ENCODE peak calls at places on chromosomes 12 and 14, in ten cellular contexts. One of them, this sample, is unnamed.
A peak's percentile ranks its signal among the peaks of the same experiment; 100 is the strongest.

GRCh38 chr12:132458441-132459225 is 31.3 kb upstream of the FBRSL1 start:
- DNase-seq in lower lobe of right lung: no peak
- DNase-seq in mammary epithelial cell: no peak
- DNase-seq in ascending aorta: no peak
- DNase-seq in effector memory CD4-positive, alpha-beta T cell: no peak
- DNase-seq in OCI-LY7: no peak
- DNase-seq in kidney: peak; percentile 56
- DNase-seq in stomach: no peak
- DNase-seq in PC-3: no peak
- DNase-seq in aorta: no peak
- DNase-seq in this sample: no peak

GRCh38 chr14:55130194-55130550 is 1.1 kb downstream of the LGALS3 start:
- DNase-seq in lower lobe of right lung: no peak
- DNase-seq in mammary epithelial cell: peak; percentile 31
- DNase-seq in ascending aorta: no peak
- DNase-seq in effector memory CD4-positive, alpha-beta T cell: no peak
- DNase-seq in OCI-LY7: no peak
- DNase-seq in kidney: no peak
- DNase-seq in stomach: peak; percentile 44
- DNase-seq in PC-3: peak; percentile 97
- DNase-seq in aorta: peak; percentile 54
- DNase-seq in this sample: no peak

GRCh38 chr12:118103231-118103600 is 595 bp downstream of the VSIG10 start:
- DNase-seq in lower lobe of right lung: no peak
- DNase-seq in mammary epithelial cell: no peak
- DNase-seq in ascending aorta: no peak
- DNase-seq in effector memory CD4-positive, alpha-beta T cell: no peak
- DNase-seq in OCI-LY7: no peak
- DNase-seq in kidney: peak; percentile 82
- DNase-seq in stomach: no peak
- DNase-seq in PC-3: peak; percentile 41
- DNase-seq in aorta: no peak
- DNase-seq in this sample: no peak

GRCh38 chr14:46818147-46818546 is 166.6 kb upstream of the RPL10L start:
- DNase-seq in lower lobe of right lung: no peak
- DNase-seq in mammary epithelial cell: no peak
- DNase-seq in ascending aorta: no peak
- DNase-seq in effector memory CD4-positive, alpha-beta T cell: no peak
- DNase-seq in OCI-LY7: no peak
- DNase-seq in kidney: no peak
- DNase-seq in stomach: no peak
- DNase-seq in PC-3: no peak
- DNase-seq in aorta: no peak
- DNase-seq in this sample: no peak

GRCh38 chr14:98633380-98633779 is 638.6 kb downstream of the BCL11B start:
- DNase-seq in lower lobe of right lung: no peak
- DNase-seq in mammary epithelial cell: peak; percentile 45
- DNase-seq in ascending aorta: no peak
- DNase-seq in effector memory CD4-positive, alpha-beta T cell: no peak
- DNase-seq in OCI-LY7: no peak
- DNase-seq in kidney: no peak
- DNase-seq in stomach: no peak
- DNase-seq in PC-3: no peak
- DNase-seq in aorta: no peak
- DNase-seq in this sample: no peak

GRCh38 chr14:29444805-29445204 is 482.8 kb downstream of the PRKD1 start:
- DNase-seq in lower lobe of right lung: no peak
- DNase-seq in mammary epithelial cell: no peak
- DNase-seq in ascending aorta: no peak
- DNase-seq in effector memory CD4-positive, alpha-beta T cell: no peak
- DNase-seq in OCI-LY7: no peak
- DNase-seq in kidney: no peak
- DNase-seq in stomach: no peak
- DNase-seq in PC-3: peak; percentile 8
- DNase-seq in aorta: no peak
- DNase-seq in this sample: no peak

GRCh38 chr14:28761438-28762289 is 4.9 kb upstream of the FOXG1 start:
- DNase-seq in lower lobe of right lung: peak; percentile 20
- DNase-seq in mammary epithelial cell: no peak
- DNase-seq in ascending aorta: no peak
- DNase-seq in effector memory CD4-positive, alpha-beta T cell: no peak
- DNase-seq in OCI-LY7: no peak
- DNase-seq in kidney: no peak
- DNase-seq in stomach: no peak
- DNase-seq in PC-3: no peak
- DNase-seq in aorta: no peak
- DNase-seq in this sample: no peak

GRCh38 chr12:49283541-49284429 is 11.2 kb upstream of the PRPH start:
- DNase-seq in lower lobe of right lung: no peak
- DNase-seq in mammary epithelial cell: no peak
- DNase-seq in ascending aorta: no peak
- DNase-seq in effector memory CD4-positive, alpha-beta T cell: no peak
- DNase-seq in OCI-LY7: no peak
- DNase-seq in kidney: peak; percentile 39
- DNase-seq in stomach: no peak
- DNase-seq in PC-3: no peak
- DNase-seq in aorta: no peak
- DNase-seq in this sample: no peak

GRCh38 chr12:89680409-89680808 is 28.2 kb downstream of the ATP2B1 start:
- DNase-seq in lower lobe of right lung: no peak
- DNase-seq in mammary epithelial cell: no peak
- DNase-seq in ascending aorta: no peak
- DNase-seq in effector memory CD4-positive, alpha-beta T cell: no peak
- DNase-seq in OCI-LY7: no peak
- DNase-seq in kidney: no peak
- DNase-seq in stomach: no peak
- DNase-seq in PC-3: no peak
- DNase-seq in aorta: no peak
- DNase-seq in this sample: no peak

GRCh38 chr12:75526655-75527511 is 15.5 kb upstream of the KRR1 start:
- DNase-seq in lower lobe of right lung: no peak
- DNase-seq in mammary epithelial cell: peak; percentile 34
- DNase-seq in ascending aorta: no peak
- DNase-seq in effector memory CD4-positive, alpha-beta T cell: no peak
- DNase-seq in OCI-LY7: peak; percentile 86
- DNase-seq in kidney: no peak
- DNase-seq in stomach: no peak
- DNase-seq in PC-3: peak; percentile 75
- DNase-seq in aorta: no peak
- DNase-seq in this sample: no peak

GRCh38 chr14:22699801-22700564 is 55.8 kb upstream of the OR6J1 start:
- DNase-seq in lower lobe of right lung: no peak
- DNase-seq in mammary epithelial cell: peak; percentile 52
- DNase-seq in ascending aorta: no peak
- DNase-seq in effector memory CD4-positive, alpha-beta T cell: no peak
- DNase-seq in OCI-LY7: no peak
- DNase-seq in kidney: no peak
- DNase-seq in stomach: no peak
- DNase-seq in PC-3: peak; percentile 41
- DNase-seq in aorta: no peak
- DNase-seq in this sample: no peak

GRCh38 chr14:98965061-98965460 is 306.9 kb downstream of the BCL11B start:
- DNase-seq in lower lobe of right lung: no peak
- DNase-seq in mammary epithelial cell: no peak
- DNase-seq in ascending aorta: no peak
- DNase-seq in effector memory CD4-positive, alpha-beta T cell: no peak
- DNase-seq in OCI-LY7: no peak
- DNase-seq in kidney: no peak
- DNase-seq in stomach: no peak
- DNase-seq in PC-3: no peak
- DNase-seq in aorta: no peak
- DNase-seq in this sample: no peak

GRCh38 chr14:24690492-24690891 is 56.5 kb upstream of the GZMB start:
- DNase-seq in lower lobe of right lung: no peak
- DNase-seq in mammary epithelial cell: no peak
- DNase-seq in ascending aorta: no peak
- DNase-seq in effector memory CD4-positive, alpha-beta T cell: no peak
- DNase-seq in OCI-LY7: peak; percentile 26
- DNase-seq in kidney: no peak
- DNase-seq in stomach: no peak
- DNase-seq in PC-3: no peak
- DNase-seq in aorta: no peak
- DNase-seq in this sample: no peak

GRCh38 chr14:97977711-97978261 is 1180.6 kb downstream of the VRK1 start:
- DNase-seq in lower lobe of right lung: peak; percentile 82
- DNase-seq in mammary epithelial cell: peak; percentile 31
- DNase-seq in ascending aorta: peak; percentile 87
- DNase-seq in effector memory CD4-positive, alpha-beta T cell: peak; percentile 31
- DNase-seq in OCI-LY7: no peak
- DNase-seq in kidney: peak; percentile 92
- DNase-seq in stomach: peak; percentile 59
- DNase-seq in PC-3: peak; percentile 70
- DNase-seq in aorta: peak; percentile 83
- DNase-seq in this sample: peak; percentile 79

GRCh38 chr12:6965026-6965661 is 5.3 kb downstream of the PHB2 start:
- DNase-seq in lower lobe of right lung: peak; percentile 89
- DNase-seq in mammary epithelial cell: peak; percentile 82
- DNase-seq in ascending aorta: peak; percentile 90
- DNase-seq in effector memory CD4-positive, alpha-beta T cell: peak; percentile 78
- DNase-seq in OCI-LY7: peak; percentile 86
- DNase-seq in kidney: peak; percentile 94
- DNase-seq in stomach: peak; percentile 91
- DNase-seq in PC-3: peak; percentile 64
- DNase-seq in aorta: peak; percentile 94
- DNase-seq in this sample: peak; percentile 87
- H3K36me3 ChIP-seq in lower lobe of right lung: peaks cover 60% of the 10 kb centered on the region
- H3K36me3 ChIP-seq in mammary epithelial cell: peaks cover 26% of the 10 kb centered on the region
- H3K36me3 ChIP-seq in ascending aorta: peaks cover 42% of the 10 kb centered on the region
- H3K36me3 ChIP-seq in effector memory CD4-positive, alpha-beta T cell: peaks cover 43% of the 10 kb centered on the region
- H3K36me3 ChIP-seq in OCI-LY7: peaks cover 64% of the 10 kb centered on the region
- H3K36me3 ChIP-seq in kidney: peaks cover 42% of the 10 kb centered on the region
- H3K36me3 ChIP-seq in stomach: peaks cover 41% of the 10 kb centered on the region
- H3K36me3 ChIP-seq in PC-3: peaks cover 41% of the 10 kb centered on the region
- H3K36me3 ChIP-seq in aorta: peaks cover 6% of the 10 kb centered on the region
- H3K36me3 ChIP-seq in this sample: peaks cover 42% of the 10 kb centered on the region

DNA sequence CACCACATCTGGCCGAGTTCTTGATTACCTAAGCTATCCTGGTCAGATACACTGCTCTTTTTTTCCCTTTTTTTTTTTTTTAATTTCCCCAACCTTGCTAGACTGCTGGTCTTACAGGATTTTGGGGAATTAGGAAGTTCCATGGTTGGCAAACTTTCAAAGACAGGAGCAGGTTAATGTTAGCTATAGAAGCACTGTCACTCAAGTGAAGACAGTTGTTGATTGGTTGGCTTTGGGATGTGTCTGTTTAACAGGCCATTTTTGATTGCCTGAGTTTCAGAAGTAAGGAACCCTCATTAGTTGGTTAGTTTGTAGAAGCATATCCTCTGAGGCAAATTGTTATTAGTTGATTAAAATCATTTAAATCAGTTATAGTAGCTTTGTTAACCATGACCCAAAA is 36.8 kb downstream of the RAP1B start:
- DNase-seq in lower lobe of right lung: no peak
- DNase-seq in mammary epithelial cell: no peak
- DNase-seq in ascending aorta: no peak
- DNase-seq in effector memory CD4-positive, alpha-beta T cell: no peak
- DNase-seq in OCI-LY7: no peak
- DNase-seq in kidney: no peak
- DNase-seq in stomach: no peak
- DNase-seq in PC-3: no peak
- DNase-seq in aorta: no peak
- DNase-seq in this sample: no peak
- H3K36me3 ChIP-seq in lower lobe of right lung: peaks cover 37% of the 10 kb centered on the region
- H3K36me3 ChIP-seq in mammary epithelial cell: peaks cover 14% of the 10 kb centered on the region
- H3K36me3 ChIP-seq in ascending aorta: peaks cover 22% of the 10 kb centered on the region
- H3K36me3 ChIP-seq in effector memory CD4-positive, alpha-beta T cell: peaks cover 37% of the 10 kb centered on the region
- H3K36me3 ChIP-seq in OCI-LY7: peaks cover 85% of the 10 kb centered on the region
- H3K36me3 ChIP-seq in kidney: peaks cover 12% of the 10 kb centered on the region
- H3K36me3 ChIP-seq in stomach: peaks cover 37% of the 10 kb centered on the region
- H3K36me3 ChIP-seq in PC-3: peaks cover 10% of the 10 kb centered on the region
- H3K36me3 ChIP-seq in aorta: no peaks in the 10 kb centered on the region
- H3K36me3 ChIP-seq in this sample: peaks cover 34% of the 10 kb centered on the region

GRCh38 chr12:50799908-50800307 is 36.0 kb downstream of the ATF1 start:
- DNase-seq in lower lobe of right lung: no peak
- DNase-seq in mammary epithelial cell: no peak
- DNase-seq in ascending aorta: no peak
- DNase-seq in effector memory CD4-positive, alpha-beta T cell: no peak
- DNase-seq in OCI-LY7: peak; percentile 25
- DNase-seq in kidney: no peak
- DNase-seq in stomach: no peak
- DNase-seq in PC-3: no peak
- DNase-seq in aorta: no peak
- DNase-seq in this sample: no peak
- H3K36me3 ChIP-seq in lower lobe of right lung: peaks cover 43% of the 10 kb centered on the region
- H3K36me3 ChIP-seq in mammary epithelial cell: peaks cover 17% of the 10 kb centered on the region
- H3K36me3 ChIP-seq in ascending aorta: peaks cover 53% of the 10 kb centered on the region
- H3K36me3 ChIP-seq in effector memory CD4-positive, alpha-beta T cell: peaks cover 33% of the 10 kb centered on the region
- H3K36me3 ChIP-seq in OCI-LY7: peaks cover 90% of the 10 kb centered on the region
- H3K36me3 ChIP-seq in kidney: peaks cover 30% of the 10 kb centered on the region
- H3K36me3 ChIP-seq in stomach: peaks cover 64% of the 10 kb centered on the region
- H3K36me3 ChIP-seq in PC-3: peaks cover 52% of the 10 kb centered on the region
- H3K36me3 ChIP-seq in aorta: peaks cover 3% of the 10 kb centered on the region
- H3K36me3 ChIP-seq in this sample: peaks cover 56% of the 10 kb centered on the region

GRCh38 chr12:119883234-119883633 is 6.1 kb upstream of the CIT start:
- DNase-seq in lower lobe of right lung: no peak
- DNase-seq in mammary epithelial cell: no peak
- DNase-seq in ascending aorta: no peak
- DNase-seq in effector memory CD4-positive, alpha-beta T cell: no peak
- DNase-seq in OCI-LY7: no peak
- DNase-seq in kidney: no peak
- DNase-seq in stomach: no peak
- DNase-seq in PC-3: no peak
- DNase-seq in aorta: no peak
- DNase-seq in this sample: no peak
- H3K36me3 ChIP-seq in lower lobe of right lung: no peaks in the 10 kb centered on the region
- H3K36me3 ChIP-seq in mammary epithelial cell: no peaks in the 10 kb centered on the region
- H3K36me3 ChIP-seq in ascending aorta: no peaks in the 10 kb centered on the region
- H3K36me3 ChIP-seq in effector memory CD4-positive, alpha-beta T cell: no peaks in the 10 kb centered on the region
- H3K36me3 ChIP-seq in OCI-LY7: no peaks in the 10 kb centered on the region
- H3K36me3 ChIP-seq in kidney: no peaks in the 10 kb centered on the region
- H3K36me3 ChIP-seq in stomach: no peaks in the 10 kb centered on the region
- H3K36me3 ChIP-seq in PC-3: no peaks in the 10 kb centered on the region
- H3K36me3 ChIP-seq in aorta: no peaks in the 10 kb centered on the region
- H3K36me3 ChIP-seq in this sample: no peaks in the 10 kb centered on the region

This sample was measured in left ventricle myocardium inferior.